ENCODE peak calls at places on chromosomes 4 and X, in nine cellular contexts. One of them, this sample, is unnamed.

GRCh38 chr4:176277162-176277904 is 8.3 kb upstream of the ASB5 start:
- DNase-seq in choroid plexus epithelial cell: peak
- DNase-seq in T-helper 2 cell: peak
- DNase-seq in heart right ventricle: peak
- DNase-seq in fibroblast of gingiva: peak
- DNase-seq in NCI-H2081: peak
- DNase-seq in Calu3: peak
- DNase-seq in astrocyte of the hippocampus: peak
- DNase-seq in smooth muscle cell of the brain vasculature: peak
- DNase-seq in this sample: peak

GRCh38 chrX:67288958-67289641 is 254.7 kb upstream of the AR start:
- DNase-seq in choroid plexus epithelial cell: no peak
- DNase-seq in T-helper 2 cell: no peak
- DNase-seq in heart right ventricle: no peak
- DNase-seq in fibroblast of gingiva: no peak
- DNase-seq in NCI-H2081: no peak
- DNase-seq in Calu3: no peak
- DNase-seq in astrocyte of the hippocampus: no peak
- DNase-seq in smooth muscle cell of the brain vasculature: no peak
- DNase-seq in this sample: no peak

GRCh38 chr4:165738571-165738970 is 134.5 kb upstream of the TLL1 start:
- DNase-seq in choroid plexus epithelial cell: no peak
- DNase-seq in T-helper 2 cell: peak
- DNase-seq in heart right ventricle: no peak
- DNase-seq in fibroblast of gingiva: no peak
- DNase-seq in NCI-H2081: no peak
- DNase-seq in Calu3: no peak
- DNase-seq in astrocyte of the hippocampus: no peak
- DNase-seq in smooth muscle cell of the brain vasculature: no peak
- DNase-seq in this sample: no peak

GRCh38 chrX:24761306-24761705 is 67.6 kb downstream of the POLA1 start:
- DNase-seq in choroid plexus epithelial cell: no peak
- DNase-seq in T-helper 2 cell: no peak
- DNase-seq in heart right ventricle: no peak
- DNase-seq in fibroblast of gingiva: no peak
- DNase-seq in NCI-H2081: no peak
- DNase-seq in Calu3: no peak
- DNase-seq in astrocyte of the hippocampus: peak
- DNase-seq in smooth muscle cell of the brain vasculature: no peak
- DNase-seq in this sample: no peak

GRCh38 chrX:40006025-40007017 is 91.4 kb downstream of the BCOR start:
- DNase-seq in choroid plexus epithelial cell: no peak
- DNase-seq in T-helper 2 cell: peak
- DNase-seq in heart right ventricle: peak
- DNase-seq in fibroblast of gingiva: no peak
- DNase-seq in NCI-H2081: no peak
- DNase-seq in Calu3: peak
- DNase-seq in astrocyte of the hippocampus: peak
- DNase-seq in smooth muscle cell of the brain vasculature: no peak
- DNase-seq in this sample: peak

GRCh38 chrX:65476564-65476963 is 58.0 kb downstream of the LAS1L start:
- DNase-seq in choroid plexus epithelial cell: no peak
- DNase-seq in T-helper 2 cell: no peak
- DNase-seq in heart right ventricle: no peak
- DNase-seq in fibroblast of gingiva: no peak
- DNase-seq in NCI-H2081: no peak
- DNase-seq in Calu3: no peak
- DNase-seq in astrocyte of the hippocampus: no peak
- DNase-seq in smooth muscle cell of the brain vasculature: no peak
- DNase-seq in this sample: no peak

GRCh38 chr4:33160126-33160525 is 2440.0 kb downstream of the PCDH7 start:
- DNase-seq in choroid plexus epithelial cell: peak
- DNase-seq in T-helper 2 cell: no peak
- DNase-seq in heart right ventricle: no peak
- DNase-seq in fibroblast of gingiva: peak
- DNase-seq in NCI-H2081: peak
- DNase-seq in Calu3: no peak
- DNase-seq in astrocyte of the hippocampus: peak
- DNase-seq in smooth muscle cell of the brain vasculature: no peak
- DNase-seq in this sample: no peak

GRCh38 chrX:13638826-13639225 is 14.1 kb upstream of the TCEANC start:
- DNase-seq in choroid plexus epithelial cell: no peak
- DNase-seq in T-helper 2 cell: no peak
- DNase-seq in heart right ventricle: no peak
- DNase-seq in fibroblast of gingiva: no peak
- DNase-seq in NCI-H2081: no peak
- DNase-seq in Calu3: peak
- DNase-seq in astrocyte of the hippocampus: no peak
- DNase-seq in smooth muscle cell of the brain vasculature: no peak
- DNase-seq in this sample: no peak

GRCh38 chr4:141524116-141524515 is 112.3 kb upstream of the IL15 start:
- DNase-seq in choroid plexus epithelial cell: no peak
- DNase-seq in T-helper 2 cell: no peak
- DNase-seq in heart right ventricle: no peak
- DNase-seq in fibroblast of gingiva: peak
- DNase-seq in NCI-H2081: no peak
- DNase-seq in Calu3: no peak
- DNase-seq in astrocyte of the hippocampus: no peak
- DNase-seq in smooth muscle cell of the brain vasculature: no peak
- DNase-seq in this sample: no peak

This sample was measured in Right ventricle myocardium superior.